ENCODE peak calls at places on chromosomes 12 and 14, in five cellular contexts. N is mammary epithelial cell; G is CD8-positive, alpha-beta T cell; R is endodermal cell; U is endothelial cell of umbilical vein. E is an unnamed sample. For H3K4me1, the result is how much of the 10 kb centered on the place peaks cover.

GRCh38 chr12:95548539-95549391 is 2.5 kb downstream of the USP44 start:
- DNase-seq in N (no peak), G (peak), R (peak), U (peak), E (no peak)

GRCh38 chr12:6335451-6336078 is 6.3 kb downstream of the TNFRSF1A start:
- DNase-seq in N (peak), G (peak), R (peak), U (peak), E (peak)

GRCh38 chr12:13801543-13801942 is 179.9 kb downstream of the GRIN2B start:
- DNase-seq in N (no peak), G (no peak), R (no peak), U (no peak), E (no peak)

GRCh38 chr12:67937822-67938221 is 51.4 kb upstream of the IFNG-AS1 start:
- DNase-seq in N (no peak), G (no peak), R (no peak), U (no peak), E (no peak)

GRCh38 chr12:70711831-70712230 is 74.6 kb upstream of the PTPRB start:
- DNase-seq in N (no peak), G (no peak), R (no peak), U (no peak), E (no peak)

GRCh38 chr14:76615331-76615730 is 145.9 kb upstream of the VASH1 start:
- DNase-seq in N (peak), G (no peak), R (no peak), U (no peak), E (no peak)

GRCh38 chr12:106310687-106311086 is 8.2 kb downstream of the TCP11L2 start:
- DNase-seq in N (no peak), G (no peak), R (no peak), U (no peak), E (no peak)

GRCh38 chr12:12585115-12585862 is 22.6 kb upstream of the DUSP16 start:
- DNase-seq in N (peak), G (no peak), R (peak), U (peak), E (peak)

GRCh38 chr12:124259168-124260066 is 35.5 kb upstream of the RFLNA start:
- DNase-seq in N (peak), G (no peak), R (no peak), U (no peak), E (no peak)

GRCh38 chr12:77494306-77494705 is 336.4 kb upstream of the NAV3 start:
- DNase-seq in N (no peak), G (no peak), R (no peak), U (no peak), E (no peak)

GRCh38 chr12:42003031-42003430 is 141.6 kb downstream of the GXYLT1 start:
- DNase-seq in N (no peak), G (no peak), R (no peak), U (no peak), E (no peak)

GRCh38 chr12:94340568-94340967 is 119.1 kb downstream of the CEP83 start:
- DNase-seq in N (no peak), G (no peak), R (no peak), U (no peak), E (no peak)

GRCh38 chr12:77102691-77103090 is 37.3 kb upstream of the E2F7 start:
- DNase-seq in N (peak), G (no peak), R (no peak), U (peak), E (peak)

GRCh38 chr14:35416108-35416750 is 11.7 kb upstream of the NFKBIA start:
- DNase-seq in N (no peak), G (no peak), R (no peak), U (no peak), E (peak)

GRCh38 chr14:89356927-89357326 is 60.1 kb downstream of the FOXN3 start:
- DNase-seq in N (no peak), G (no peak), R (no peak), U (no peak), E (no peak)

GRCh38 chr12:44774815-44775411 is 101.2 kb downstream of the NELL2 start:
- DNase-seq in N (peak), G (peak), R (peak), U (peak), E (peak)

GRCh38 chr12:104454997-104455396 is 1.8 kb upstream of the CHST11 start:
- DNase-seq in N (peak), G (no peak), R (no peak), U (peak), E (peak)

GRCh38 chr12:92363295-92364146 is 217.9 kb upstream of the BTG1 start:
- DNase-seq in N (no peak), G (peak), R (no peak), U (peak), E (no peak)

GRCh38 chr14:60981626-60982455 is 796 bp downstream of the SLC38A6 start:
- DNase-seq in N (peak), G (no peak), R (no peak), U (peak), E (peak)

GRCh38 chr12:4138051-4138450 is 135.5 kb upstream of the CCND2 start:
- DNase-seq in N (no peak), G (no peak), R (no peak), U (no peak), E (no peak)
- H3K4me1 ChIP-seq in N (under half), G (under half), R (under half), U (under half), E (under half)

GRCh38 chr14:68947802-68948201 is 31.3 kb downstream of the ACTN1 start:
- DNase-seq in N (peak), G (no peak), R (no peak), U (no peak), E (no peak)
- H3K4me1 ChIP-seq in N (half or more), G (half or more), R (under half), U (half or more), E (under half)

GRCh38 chr12:27555316-27555715 is 31.3 kb downstream of the PPFIBP1 start:
- DNase-seq in N (no peak), G (no peak), R (no peak), U (peak), E (no peak)

GRCh38 chr12:27554421-27555186 is 30.6 kb downstream of the PPFIBP1 start:
- DNase-seq in N (no peak), G (no peak), R (no peak), U (peak), E (no peak)

GRCh38 chr12:27554003-27554402 is 30.0 kb downstream of the PPFIBP1 start:
- DNase-seq in N (no peak), G (no peak), R (no peak), U (no peak), E (no peak)

GRCh38 chr12:27552886-27553560 is 29.0 kb downstream of the PPFIBP1 start:
- DNase-seq in N (peak), G (no peak), R (no peak), U (no peak), E (no peak)

DNA sequence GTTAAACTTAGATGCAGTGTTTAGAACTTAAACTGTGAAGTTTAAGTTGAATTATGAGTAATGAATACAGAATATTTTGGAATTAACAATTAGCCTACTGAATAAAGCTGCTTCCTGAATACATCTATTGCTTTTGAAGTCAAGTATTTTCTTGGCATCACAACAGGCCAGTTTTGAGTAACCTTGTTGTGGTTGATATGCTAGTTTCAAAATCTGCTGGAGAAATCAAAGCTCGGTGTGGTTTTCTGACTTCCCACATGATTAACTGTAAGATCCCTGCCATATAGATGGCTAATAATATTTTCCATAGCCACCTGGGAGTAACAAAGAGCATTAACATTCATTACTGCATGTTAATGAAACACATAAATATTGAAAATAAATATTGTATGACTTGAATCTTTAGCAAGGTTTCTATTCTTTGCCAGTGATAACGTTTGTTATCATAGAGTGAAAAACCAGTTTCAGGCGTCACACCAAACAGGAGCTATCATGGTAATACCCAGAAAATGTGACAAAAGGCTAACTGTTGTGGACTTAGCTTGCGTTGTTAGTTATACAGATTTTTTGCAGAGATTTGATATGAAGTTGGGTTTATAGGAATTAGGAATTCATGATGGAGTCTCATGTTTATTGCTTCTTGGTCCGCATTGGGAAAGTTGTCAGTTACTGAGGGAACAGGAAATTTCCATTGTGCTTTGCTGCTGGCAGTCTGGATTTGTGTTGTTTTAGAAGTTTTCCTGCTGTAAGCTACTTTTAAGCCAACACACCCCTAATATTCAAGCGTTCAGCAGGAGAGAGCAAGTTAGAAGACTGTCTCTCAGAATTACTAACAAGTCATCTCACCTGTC is 32.1 kb downstream of the PPFIBP1 start:
- DNase-seq in N (peak), G (no peak), R (no peak), U (peak), E (no peak)
- H3K4me1 ChIP-seq in N (half or more), G (under half), R (under half), U (half or more), E (under half)

DNA sequence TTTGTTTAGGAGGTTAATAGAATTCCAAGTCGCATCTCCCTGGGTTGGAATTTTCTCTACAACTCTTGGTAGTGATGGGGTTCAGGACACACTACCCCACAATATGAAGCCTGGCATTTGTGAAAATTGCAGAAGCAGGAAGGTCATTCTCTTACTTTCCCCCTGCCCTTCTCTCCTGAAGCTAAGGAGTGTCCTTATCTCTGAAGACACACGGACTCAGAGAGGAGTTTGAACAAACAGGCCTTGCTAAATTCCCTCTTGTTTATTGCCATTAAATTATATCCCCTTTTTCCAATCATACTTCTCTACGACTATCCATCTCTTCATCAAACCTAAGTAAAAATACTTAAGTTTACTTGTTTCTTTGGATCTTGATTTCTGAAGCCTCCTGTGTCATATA is 443.0 kb downstream of the RAD51B start:
- DNase-seq in N (no peak), G (no peak), R (no peak), U (no peak), E (no peak)
- H3K4me1 ChIP-seq in N (under half), G (half or more), R (under half), U (under half), E (under half)

DNA sequence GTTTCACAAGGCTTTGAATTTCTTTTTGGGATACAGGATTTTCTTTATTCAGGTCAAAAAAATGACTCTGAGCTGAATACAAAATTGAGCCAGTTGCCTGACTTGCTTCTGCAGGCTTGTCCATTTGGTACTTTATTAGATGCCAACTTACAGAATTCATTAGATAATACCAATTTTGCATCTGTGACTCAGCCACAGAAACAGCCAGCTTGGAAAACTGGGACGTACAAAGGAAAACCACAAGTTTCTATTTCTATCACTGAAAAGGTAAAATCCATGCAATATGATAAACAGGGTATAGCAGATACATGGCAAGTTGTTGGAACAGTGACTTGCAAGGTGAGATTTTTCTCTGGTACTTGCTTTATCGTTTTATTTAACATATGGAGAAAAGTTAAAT is 5.8 kb downstream of the AP5M1 start:
- DNase-seq in N (no peak), G (no peak), R (no peak), U (no peak), E (no peak)
- H3K4me1 ChIP-seq in N (under half), G (under half), R (under half), U (under half), E (under half)

GRCh38 chr12:615620-616019 is 47.6 kb downstream of the NINJ2 start:
- DNase-seq in N (no peak), G (no peak), R (no peak), U (peak), E (no peak)

GRCh38 chr12:612293-612692 is 51.0 kb downstream of the NINJ2 start:
- DNase-seq in N (no peak), G (no peak), R (peak), U (no peak), E (no peak)

GRCh38 chr12:614727-615060 is 48.6 kb downstream of the NINJ2 start:
- DNase-seq in N (no peak), G (no peak), R (no peak), U (no peak), E (no peak)

GRCh38 chr12:613996-614726 is 49.1 kb downstream of the NINJ2 start:
- DNase-seq in N (no peak), G (no peak), R (peak), U (peak), E (no peak)

DNA sequence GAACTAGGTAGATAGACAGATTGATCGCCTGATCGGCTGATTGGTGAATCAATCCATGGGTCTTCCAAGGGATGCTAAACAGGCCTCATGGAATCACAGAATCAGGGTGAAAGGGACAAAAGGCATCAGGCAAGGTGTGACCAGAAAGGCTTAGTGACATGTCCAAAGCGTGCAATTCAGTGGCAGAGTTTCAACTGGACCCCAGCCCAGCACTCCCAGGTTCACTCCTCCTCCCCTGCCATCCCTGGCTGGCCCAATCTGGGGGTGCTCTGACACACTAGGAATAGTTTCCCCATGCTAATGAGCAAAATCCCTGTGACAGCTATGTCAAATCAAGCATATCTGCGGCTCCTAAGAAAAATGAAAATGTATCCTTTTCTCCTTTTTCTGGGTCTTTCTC is 50.4 kb downstream of the NINJ2 start:
- DNase-seq in N (no peak), G (no peak), R (peak), U (no peak), E (no peak)
- H3K4me1 ChIP-seq in N (under half), G (under half), R (under half), U (under half), E (under half)

GRCh38 chr12:53498235-53498630 is 1.0 kb downstream of the MAP3K12 start:
- DNase-seq in N (no peak), G (no peak), R (no peak), U (no peak), E (no peak)
- H3K4me1 ChIP-seq in N (under half), G (under half), R (under half), U (under half), E (under half)

GRCh38 chr12:127963926-127964325 is 303.0 kb upstream of the TMEM132C start:
- DNase-seq in N (no peak), G (no peak), R (no peak), U (no peak), E (no peak)
- H3K4me1 ChIP-seq in N (under half), G (under half), R (under half), U (under half), E (under half)

E was measured in PC-3.